ENCODE peak calls at places on chromosomes 2 and 18, in eight cellular contexts. F is heart left ventricle; Y is neuronal stem cell; O is DND-41; C is mesendoderm; M is HCT116; Q is left ventricle myocardium inferior; V is CD8-positive, alpha-beta memory T cell. I is an unnamed sample.

GRCh38 chr2:3959372-3959771 is 256.0 kb downstream of the DCDC2C start:
- DNase-seq in C (peak), M (peak), Q (no peak), Y (peak), O (no peak), V (no peak), F (no peak), I (no peak)

GRCh38 chr2:163573652-163574051 is 162.2 kb downstream of the FIGN start:
- DNase-seq in F (no peak), O (no peak), C (no peak), Y (no peak), M (no peak), Q (no peak), V (no peak), I (no peak)

GRCh38 chr2:134671498-134671897 is 47.3 kb downstream of the TMEM163 start:
- DNase-seq in Q (no peak), V (no peak), C (peak), O (peak), F (no peak), M (no peak), Y (no peak), I (no peak)

GRCh38 chr18:54125429-54125828 is 99.0 kb downstream of the MBD2 start:
- DNase-seq in Q (no peak), V (no peak), C (no peak), O (no peak), F (no peak), Y (no peak), M (no peak), I (no peak)

GRCh38 chr2:240400319-240401161 is 34.9 kb upstream of the GPC1 start:
- DNase-seq in C (no peak), Q (no peak), V (no peak), Y (no peak), F (peak), M (no peak), O (no peak), I (peak)

GRCh38 chr2:129906861-129907235 is 72.6 kb upstream of the RAB6C start:
- DNase-seq in F (no peak), M (no peak), O (no peak), Y (no peak), Q (no peak), C (no peak), V (no peak), I (no peak)

GRCh38 chr2:16323551-16324543 is 341.8 kb downstream of the CYRIA start:
- DNase-seq in F (no peak), Q (no peak), O (no peak), V (no peak), M (no peak), Y (no peak), C (no peak), I (no peak)

GRCh38 chr2:3146772-3147640 is 230.6 kb downstream of the EIPR1 start:
- DNase-seq in V (no peak), C (no peak), F (no peak), Q (no peak), M (no peak), Y (no peak), O (no peak), I (no peak)

GRCh38 chr2:54461251-54461650 is 5.1 kb downstream of the SPTBN1 start:
- DNase-seq in F (no peak), V (no peak), M (no peak), Y (no peak), C (no peak), O (no peak), Q (no peak), I (no peak)

GRCh38 chr2:54468643-54469042 is 12.5 kb downstream of the SPTBN1 start:
- DNase-seq in C (no peak), F (no peak), Q (no peak), O (no peak), M (no peak), Y (no peak), V (no peak), I (no peak)

GRCh38 chr2:54466880-54467279 is 10.8 kb downstream of the SPTBN1 start:
- DNase-seq in V (no peak), F (no peak), Y (no peak), M (no peak), O (no peak), Q (no peak), C (no peak), I (peak)

GRCh38 chr2:54465143-54465542 is 9.0 kb downstream of the SPTBN1 start:
- DNase-seq in F (no peak), Q (no peak), V (no peak), M (no peak), O (no peak), Y (no peak), C (no peak), I (no peak)

DNA sequence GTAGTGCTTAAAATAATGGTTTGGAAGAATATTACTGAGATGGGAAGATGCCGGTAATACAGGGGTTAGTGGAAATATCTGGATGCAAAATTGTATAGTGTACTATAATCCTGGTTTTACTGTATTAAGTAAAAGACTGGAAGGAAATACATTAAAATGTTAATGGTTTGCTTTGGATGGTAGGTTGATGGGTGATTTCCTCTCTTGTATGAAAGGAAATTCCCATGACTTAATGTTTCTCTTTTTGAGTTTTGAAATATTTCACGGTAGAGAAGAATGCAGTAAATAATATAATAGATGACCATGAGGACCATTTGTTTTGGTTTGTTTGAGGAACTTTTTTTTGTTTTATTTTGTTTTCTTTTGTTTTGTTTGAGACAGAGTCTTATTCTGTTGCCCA is 8.2 kb downstream of the SPTBN1 start:
- DNase-seq in O (no peak), Y (no peak), Q (no peak), F (no peak), V (no peak), C (no peak), M (no peak), I (no peak)
- H3K27ac ChIP-seq in O (no peak), Y (no peak), Q (peak), F (peak), V (no peak), C (no peak), M (no peak), I (peak)

GRCh38 chr2:121285077-121285449 is at the start of gene TFCP2L1:
- DNase-seq in C (peak), Q (no peak), M (no peak), F (no peak), V (no peak), O (no peak), Y (no peak), I (peak)
- H3K4me3 ChIP-seq in C (peak), Q (peak), M (peak), F (peak), V (no peak), O (no peak), Y (peak), I (peak)

DNA sequence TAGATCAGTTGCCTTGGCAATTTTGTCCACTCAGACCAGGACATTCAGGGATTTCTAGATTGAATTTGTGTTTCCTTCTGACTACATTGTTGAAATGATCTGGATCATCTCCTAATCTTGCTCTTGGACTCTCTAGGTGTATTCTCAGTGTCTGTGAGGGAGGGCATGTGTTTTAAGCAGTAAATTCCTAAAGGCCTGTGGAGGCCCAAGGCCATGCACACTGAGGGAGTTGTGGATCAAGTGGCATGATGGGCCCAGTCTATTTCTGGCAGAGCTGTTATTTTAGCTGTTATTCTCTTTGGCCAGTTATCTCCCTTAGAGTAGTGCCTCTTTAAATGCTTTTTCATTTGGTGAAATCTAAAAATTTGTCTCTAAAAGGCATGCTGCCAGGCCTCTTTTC is 144.9 kb downstream of the RPIA start:
- DNase-seq in M (no peak), Q (no peak), Y (no peak), F (no peak), V (no peak), C (no peak), O (no peak), I (no peak)
- H3K27ac ChIP-seq in M (no peak), Q (no peak), Y (no peak), F (no peak), V (no peak), C (no peak), O (no peak), I (no peak)

GRCh38 chr2:75415141-75415540 is 145.6 kb downstream of the EVA1A start:
- DNase-seq in Y (no peak), V (no peak), Q (no peak), C (no peak), M (no peak), F (no peak), O (no peak), I (no peak)
- H3K4me3 ChIP-seq in Y (no peak), V (no peak), Q (no peak), C (no peak), M (no peak), F (no peak), O (no peak), I (no peak)

GRCh38 chr2:36915627-36916026 is 50.7 kb downstream of the STRN start:
- DNase-seq in Y (no peak), O (no peak), C (no peak), Q (no peak), M (no peak), F (no peak), V (no peak), I (no peak)

GRCh38 chr2:36918307-36918706 is 48.0 kb downstream of the STRN start:
- DNase-seq in O (no peak), Q (no peak), F (no peak), V (no peak), Y (no peak), M (no peak), C (no peak), I (no peak)

GRCh38 chr2:36921984-36922383 is 44.4 kb downstream of the STRN start:
- DNase-seq in F (no peak), M (no peak), O (no peak), C (no peak), V (no peak), Y (no peak), Q (no peak), I (no peak)

DNA sequence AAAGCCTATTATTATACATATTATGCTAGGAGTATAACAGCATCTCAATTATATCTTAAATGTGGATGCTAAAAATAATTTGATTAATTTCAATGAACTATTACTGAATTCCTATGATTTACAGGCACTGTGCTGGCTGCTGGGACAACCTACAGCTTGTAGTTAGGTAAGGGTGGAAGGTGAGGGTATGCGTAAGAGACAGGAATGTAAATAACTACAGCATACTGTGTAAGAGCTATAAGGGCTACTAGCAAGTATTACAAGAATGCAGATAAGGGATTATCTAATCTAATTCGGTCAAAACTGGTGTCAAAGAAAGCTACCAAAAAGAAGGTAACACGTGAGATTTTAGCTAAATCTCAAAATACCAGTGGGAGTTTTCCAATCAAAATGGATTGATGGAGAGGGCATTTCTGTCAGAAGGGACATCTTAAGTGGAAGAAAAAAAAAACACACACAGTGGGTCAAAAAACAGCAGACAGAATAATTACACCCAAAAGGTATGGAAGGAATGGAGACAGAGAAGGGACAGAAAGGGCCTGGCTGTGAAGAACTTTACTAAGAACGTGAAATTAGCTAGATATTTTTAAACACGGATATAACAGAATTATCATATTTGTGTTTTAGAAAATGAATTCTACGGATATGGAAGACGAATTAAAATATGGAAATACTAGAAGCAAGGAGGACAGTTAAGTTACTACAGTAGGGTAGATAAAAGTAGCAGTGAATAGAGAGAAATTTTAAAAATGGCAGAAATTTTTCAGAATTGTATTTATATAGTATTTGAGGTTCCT is 47.1 kb downstream of the STRN start:
- DNase-seq in O (no peak), Y (no peak), V (no peak), M (no peak), C (peak), Q (no peak), F (no peak), I (no peak)
- H3K27ac ChIP-seq in O (no peak), Y (no peak), V (no peak), M (no peak), C (no peak), Q (no peak), F (no peak), I (no peak)

GRCh38 chr2:43233218-43234212 is 7.1 kb upstream of the ZFP36L2 start:
- DNase-seq in V (no peak), C (no peak), M (no peak), Y (no peak), Q (no peak), F (no peak), O (no peak), I (no peak)
- H3K4me3 ChIP-seq in V (no peak), C (no peak), M (no peak), Y (no peak), Q (no peak), F (no peak), O (no peak), I (no peak)

GRCh38 chr18:8139127-8139591 is 470.1 kb upstream of the RAB12 start:
- DNase-seq in M (no peak), Q (peak), V (no peak), C (no peak), O (no peak), F (peak), Y (no peak), I (peak)
- H3K27ac ChIP-seq in M (no peak), Q (peak), V (no peak), C (no peak), O (no peak), F (peak), Y (no peak), I (peak)

GRCh38 chr2:60966465-60967405 is 50.8 kb upstream of the PEX13 start:
- DNase-seq in O (no peak), F (no peak), V (no peak), M (no peak), Q (no peak), C (no peak), Y (no peak), I (no peak)
- H3K4me3 ChIP-seq in O (no peak), F (no peak), V (no peak), M (no peak), Q (no peak), C (no peak), Y (no peak), I (no peak)